ENCODE peak calls at places on chromosomes 2 and 18, in seven cellular contexts. A is kidney glomerular epithelial cell, I is left ventricle myocardium superior, O is GM13976, Q is dermis blood vessel endothelial cell, E is HFF-Myc, D is caudate nucleus. R is an unnamed sample.

GRCh38 chr2:212863185-212863588 is 288.2 kb downstream of the IKZF2 start:
- DNase-seq in Q (peak), I (no peak), O (peak), D (no peak), A (peak), E (no peak), R (peak)

GRCh38 chr2:98029718-98030222 is 34.0 kb upstream of the TMEM131 start:
- DNase-seq in A (no peak), E (no peak), Q (no peak), O (no peak), I (no peak), D (no peak), R (no peak)

GRCh38 chr2:69087211-69087911 is 74.4 kb downstream of the ANTXR1 start:
- DNase-seq in Q (no peak), I (no peak), O (no peak), D (no peak), E (no peak), A (no peak), R (no peak)

GRCh38 chr18:45667056-45667455 is 51.8 kb downstream of the SLC14A2 start:
- DNase-seq in Q (no peak), O (peak), E (no peak), D (no peak), I (no peak), A (no peak), R (no peak)

GRCh38 chr18:47594621-47595086 is 335.8 kb downstream of the SMAD2 start:
- DNase-seq in O (no peak), D (no peak), Q (no peak), I (no peak), E (no peak), A (no peak), R (no peak)

GRCh38 chr2:96260404-96261260 is 5.2 kb downstream of the TMEM127 start:
- DNase-seq in I (peak), Q (peak), E (peak), D (no peak), A (peak), O (peak), R (peak)

GRCh38 chr18:13136056-13136688 is 82.4 kb upstream of the LDLRAD4 start:
- DNase-seq in I (no peak), E (no peak), D (no peak), A (no peak), O (peak), Q (no peak), R (no peak)

GRCh38 chr2:71102981-71103681 is 26.9 kb downstream of the MCEE start:
- DNase-seq in A (no peak), D (no peak), Q (peak), O (no peak), E (no peak), I (no peak), R (peak)

GRCh38 chr18:73888565-73888964 is 259.1 kb downstream of the FBXO15 start:
- DNase-seq in I (no peak), A (no peak), D (no peak), O (no peak), Q (no peak), E (no peak), R (no peak)

GRCh38 chr2:39568561-39569006 is 97.1 kb upstream of the TMEM178A start:
- DNase-seq in D (no peak), O (no peak), I (no peak), A (peak), E (peak), Q (peak), R (no peak)

GRCh38 chr2:8573234-8573941 is 108.5 kb upstream of the ID2 start:
- DNase-seq in I (no peak), E (no peak), Q (no peak), O (no peak), D (no peak), A (no peak), R (peak)

GRCh38 chr18:5173646-5174045 is 23.4 kb downstream of the AKAIN1 start:
- DNase-seq in D (no peak), Q (no peak), I (no peak), A (no peak), E (no peak), O (no peak), R (no peak)

GRCh38 chr2:216517447-216517846 is 18.8 kb downstream of the RPL37A start:
- DNase-seq in I (no peak), E (no peak), O (no peak), A (no peak), D (no peak), Q (no peak), R (no peak)

GRCh38 chr2:227817940-227818568 is 4.4 kb downstream of the CCL20 start:
- DNase-seq in A (peak), Q (peak), O (no peak), E (peak), D (peak), I (peak), R (no peak)

GRCh38 chr2:27164960-27165763 is 16.4 kb downstream of the TCF23 start:
- DNase-seq in A (no peak), O (peak), I (no peak), Q (no peak), D (no peak), E (no peak), R (no peak)

GRCh38 chr18:5413447-5413846 is 117.9 kb upstream of the ZBTB14 start:
- DNase-seq in E (no peak), I (no peak), A (no peak), O (no peak), D (no peak), Q (no peak), R (no peak)

GRCh38 chr18:812673-813404 is 797 bp upstream of the YES1 start:
- DNase-seq in O (peak), D (no peak), I (peak), Q (peak), A (no peak), E (peak), R (peak)

GRCh38 chr18:53909668-53910067 is 314.8 kb downstream of the MBD2 start:
- DNase-seq in O (peak), A (no peak), E (no peak), I (no peak), Q (peak), D (no peak), R (no peak)

GRCh38 chr18:77071711-77072292 is 60.8 kb downstream of the MBP start:
- DNase-seq in A (peak), O (no peak), Q (peak), D (no peak), E (peak), I (no peak), R (no peak)

GRCh38 chr18:53795061-53795460 is 429.4 kb downstream of the MBD2 start:
- DNase-seq in I (no peak), A (no peak), E (no peak), Q (no peak), D (no peak), O (no peak), R (no peak)

GRCh38 chr2:207354466-207354865 is 175.3 kb upstream of the CREB1 start:
- DNase-seq in E (no peak), D (no peak), I (no peak), Q (no peak), A (no peak), O (no peak), R (no peak)

GRCh38 chr18:57956495-57956894 is 87.5 kb upstream of the NEDD4L start:
- DNase-seq in E (no peak), Q (no peak), A (no peak), D (no peak), O (no peak), I (no peak), R (no peak)

GRCh38 chr2:225400060-225400511 is 576 bp downstream of the NYAP2 start:
- DNase-seq in I (no peak), E (peak), A (peak), D (peak), O (no peak), Q (peak), R (peak)

GRCh38 chr2:100704711-100705110 is 115.2 kb upstream of the NPAS2 start:
- DNase-seq in E (no peak), O (no peak), Q (no peak), I (no peak), D (no peak), A (no peak), R (no peak)

GRCh38 chr2:14717131-14717530 is 84.6 kb downstream of the LRATD1 start:
- DNase-seq in I (no peak), O (no peak), Q (no peak), A (no peak), D (peak), E (no peak), R (no peak)